ENCODE peak calls at places on chromosomes 12 and 14, in seven cellular contexts. X is ascending aorta, C is mucosa of descending colon, J is AG09309, S is HFF-Myc, T is WERI-Rb-1, I is prostate gland. R is an unnamed sample.
A peak's percentile ranks its signal among the peaks of the same experiment; 100 is the strongest.

GRCh38 chr14:51004801-51005526 is 60.7 kb upstream of the PYGL start:
- DNase-seq in S (no peak), X (no peak), J (no peak), I (no peak), T (peak; percentile 42), C (no peak), R (peak; percentile 80)

GRCh38 chr12:76586764-76587395 is 27.3 kb upstream of the OSBPL8 start:
- DNase-seq in C (no peak), T (peak; percentile 16), S (no peak), X (no peak), J (no peak), I (peak; percentile 10), R (peak; percentile 67)

GRCh38 chr14:93759781-93760307 is 28.4 kb downstream of the PRIMA1 start:
- DNase-seq in C (peak; percentile 38), X (no peak), J (no peak), S (no peak), T (peak; percentile 84), I (peak; percentile 36), R (no peak)

GRCh38 chr14:90562652-90563051 is 165.8 kb downstream of the CALM1 start:
- DNase-seq in X (no peak), J (no peak), T (no peak), C (no peak), S (no peak), I (no peak), R (no peak)

GRCh38 chr14:93343797-93344196 is 3.2 kb upstream of the COX8C start:
- DNase-seq in C (no peak), T (no peak), X (no peak), S (no peak), J (no peak), I (no peak), R (no peak)

GRCh38 chr12:25811656-25812126 is 146.8 kb upstream of the RASSF8 start:
- DNase-seq in C (no peak), S (peak; percentile 46), T (no peak), J (no peak), I (no peak), X (no peak), R (peak; percentile 72)

GRCh38 chr14:24816929-24817637 is 183.1 kb upstream of the GZMB start:
- DNase-seq in S (no peak), I (no peak), X (no peak), T (no peak), C (peak; percentile 74), J (no peak), R (no peak)

GRCh38 chr12:121038861-121039654 is at the start of gene OASL:
- DNase-seq in I (no peak), C (peak; percentile 71), T (no peak), J (peak; percentile 33), S (no peak), X (no peak), R (peak; percentile 89)

GRCh38 chr12:107992870-107993451 is 136.1 kb upstream of the WSCD2 start:
- DNase-seq in J (no peak), X (no peak), I (no peak), C (no peak), S (peak; percentile 7), T (peak; percentile 58), R (peak; percentile 27)

GRCh38 chr12:60724984-60725383 is 1129.2 kb downstream of the SLC16A7 start:
- DNase-seq in J (no peak), C (no peak), X (no peak), T (no peak), S (no peak), I (no peak), R (no peak)

GRCh38 chr14:101927859-101928258 is 36.5 kb upstream of the DYNC1H1 start:
- DNase-seq in X (peak; percentile 53), S (peak; percentile 81), C (peak; percentile 70), J (peak; percentile 89), I (no peak), T (no peak), R (peak; percentile 98)

GRCh38 chr12:58326534-58326933 is 385.2 kb downstream of the ATP23 start:
- DNase-seq in J (no peak), C (no peak), T (no peak), I (no peak), S (no peak), X (no peak), R (no peak)

GRCh38 chr12:11711675-11712327 is 62.3 kb downstream of the ETV6 start:
- DNase-seq in X (no peak), I (no peak), T (no peak), J (no peak), C (no peak), S (no peak), R (peak; percentile 89)

GRCh38 chr14:57390806-57391562 is 598 bp downstream of the NAA30 start:
- DNase-seq in S (no peak), C (peak; percentile 72), X (peak; percentile 9), J (no peak), I (peak; percentile 20), T (peak; percentile 38), R (no peak)

GRCh38 chr14:25396128-25396527 is 346.2 kb upstream of the STXBP6 start:
- DNase-seq in X (no peak), T (no peak), C (no peak), S (no peak), J (no peak), I (no peak), R (peak; percentile 39)

GRCh38 chr12:130968611-130969010 is 14.9 kb downstream of the ADGRD1 start:
- DNase-seq in S (no peak), I (no peak), T (no peak), C (no peak), J (no peak), X (no peak), R (no peak)

GRCh38 chr14:100828448-100828834 is 2.5 kb downstream of the MEG3 start:
- DNase-seq in C (no peak), T (no peak), S (no peak), X (no peak), J (no peak), I (no peak), R (no peak)

GRCh38 chr12:107660230-107660629 is 25.4 kb upstream of the PWP1 start:
- DNase-seq in C (no peak), J (no peak), T (no peak), I (no peak), X (no peak), S (no peak), R (no peak)

GRCh38 chr12:42953021-42953420 is 363.5 kb upstream of the PRICKLE1 start:
- DNase-seq in X (no peak), T (no peak), J (no peak), S (no peak), C (no peak), I (no peak), R (no peak)
- H3K4me3 ChIP-seq in X (no peak overlapping the region), T (no peak overlapping the region), J (no peak overlapping the region), S (no peak overlapping the region), C (no peak overlapping the region), I (no peak overlapping the region), R (no peak overlapping the region)

DNA sequence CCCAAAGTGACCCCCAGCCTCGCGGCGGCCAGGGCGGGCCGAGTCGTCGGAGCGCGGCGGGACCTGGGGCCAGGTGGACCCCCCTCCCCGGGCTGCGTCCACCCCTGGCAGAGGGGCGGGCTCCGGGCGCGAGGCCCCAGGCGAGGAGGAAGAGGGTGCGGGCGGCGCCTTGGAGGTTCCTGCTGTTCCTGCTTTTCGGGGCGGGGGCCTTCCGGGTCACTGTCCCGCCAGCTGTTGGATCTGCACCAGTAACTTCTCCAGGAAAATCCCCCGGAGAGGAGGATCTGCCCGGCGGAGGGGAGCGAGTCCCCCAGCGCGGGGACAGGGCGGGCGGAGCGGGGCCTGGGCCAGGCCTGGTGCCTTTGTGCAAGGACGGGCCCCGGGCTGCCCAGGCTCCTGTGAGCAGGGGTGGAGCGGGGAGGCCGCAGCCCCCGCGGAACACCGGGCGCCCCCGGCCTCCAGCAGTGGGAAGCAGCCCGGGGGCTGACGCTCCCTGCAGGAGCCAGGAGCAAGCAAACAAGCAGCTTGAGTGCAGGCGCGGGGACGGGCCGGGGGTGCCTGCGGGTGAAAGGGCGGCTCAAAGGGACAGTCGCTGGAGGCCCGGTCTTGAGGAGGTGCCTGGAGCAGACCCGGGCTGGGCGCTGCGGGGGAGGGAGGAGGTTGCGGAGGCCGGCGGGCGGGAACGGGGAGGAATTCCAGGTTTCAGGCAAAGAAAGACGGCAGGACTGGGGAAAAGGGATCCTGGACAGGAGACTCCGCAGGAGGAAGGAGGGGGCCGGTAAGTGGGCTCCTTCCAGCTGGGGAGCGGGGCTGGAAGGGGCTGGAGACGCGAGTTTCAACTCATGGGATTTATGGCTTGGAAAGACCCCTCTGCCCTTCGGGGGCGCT is 15.5 kb downstream of the TNFAIP2 start:
- DNase-seq in I (no peak), J (no peak), S (no peak), T (no peak), C (no peak), X (no peak), R (no peak)
- H3K4me3 ChIP-seq in I (peak overlapping the region; percentile 5), J (no peak overlapping the region), S (no peak overlapping the region), T (no peak overlapping the region), C (no peak overlapping the region), X (peak overlapping the region; percentile 20), R (no peak overlapping the region)

GRCh38 chr12:6377667-6377994 is 2.3 kb upstream of the SCNN1A start:
- DNase-seq in J (no peak), S (no peak), X (no peak), T (no peak), I (no peak), C (peak; percentile 74), R (no peak)
- H3K4me3 ChIP-seq in J (no peak overlapping the region), S (no peak overlapping the region), X (no peak overlapping the region), T (no peak overlapping the region), I (no peak overlapping the region), C (no peak overlapping the region), R (no peak overlapping the region)

GRCh38 chr12:117968084-117968789 is 553 bp downstream of the KSR2 start:
- DNase-seq in T (no peak), I (no peak), C (no peak), J (no peak), X (no peak), S (no peak), R (no peak)
- H3K4me3 ChIP-seq in T (peak overlapping the region; percentile 54), I (peak overlapping the region; percentile 51), C (peak overlapping the region; percentile 26), J (peak overlapping the region; percentile 41), X (no peak overlapping the region), S (peak overlapping the region; percentile 28), R (no peak overlapping the region)

GRCh38 chr12:114240288-114240687 is 165.7 kb downstream of the TBX5 start:
- DNase-seq in X (no peak), J (no peak), S (no peak), T (no peak), C (no peak), I (no peak), R (no peak)

GRCh38 chr12:114241973-114242434 is 163.9 kb downstream of the TBX5 start:
- DNase-seq in S (no peak), T (no peak), C (no peak), I (no peak), J (no peak), X (no peak), R (no peak)

GRCh38 chr12:114238808-114239207 is 167.1 kb downstream of the TBX5 start:
- DNase-seq in X (no peak), S (no peak), C (no peak), T (no peak), J (peak; percentile 28), I (no peak), R (peak; percentile 7)
- H3K4me3 ChIP-seq in X (no peak overlapping the region), S (no peak overlapping the region), C (no peak overlapping the region), T (no peak overlapping the region), J (no peak overlapping the region), I (no peak overlapping the region), R (no peak overlapping the region)

R was measured in fibroblast of mammary gland.